ENCODE peak calls at places on chromosomes 7 and 10, in eight cellular contexts. J is activated CD4-positive, alpha-beta T cell treated with anti-CD3 and anti-CD28 coated beads, Interleukin-2, amount 50 U/mL, for 48 hours; K is cardiac muscle cell; O is adipocyte; I is AG04449; T is C1 segment of cervical spinal cord; S is NCI-H1436; N is stimulated activated CD8-positive, alpha-beta memory T cell treated with anti-CD3 and anti-CD28 coated beads, Interleukin-2, amount 100 ng/mL, for 48 hours. Q is an unnamed sample.

GRCh38 chr10:34280599-34281374 is 534.3 kb downstream of the PARD3 start:
- DNase-seq in S (no peak), I (peak), N (no peak), T (no peak), K (peak), O (peak), J (peak), Q (peak)

GRCh38 chr7:85682819-85683218 is 496.0 kb upstream of the SEMA3D start:
- DNase-seq in I (no peak), T (no peak), J (no peak), N (no peak), S (no peak), K (peak), O (peak), Q (peak)

GRCh38 chr7:100539436-100540006 is 518 bp downstream of the AGFG2 start:
- DNase-seq in O (no peak), T (no peak), N (no peak), J (peak), I (no peak), K (no peak), S (no peak), Q (no peak)

GRCh38 chr7:137962875-137963507 is 38.9 kb downstream of the CREB3L2 start:
- DNase-seq in K (no peak), J (no peak), N (no peak), T (no peak), I (no peak), S (no peak), O (no peak), Q (no peak)

GRCh38 chr10:1287493-1288480 is 231.6 kb downstream of the WDR37 start:
- DNase-seq in J (no peak), K (no peak), S (peak), N (no peak), T (no peak), I (no peak), O (no peak), Q (no peak)

GRCh38 chr7:34281260-34281659 is 375.9 kb downstream of the BMPER start:
- DNase-seq in T (no peak), S (no peak), J (no peak), K (no peak), I (no peak), O (no peak), N (no peak), Q (no peak)

GRCh38 chr7:5533821-5534367 is 110.3 kb upstream of the TNRC18 start:
- DNase-seq in K (no peak), O (no peak), N (no peak), T (no peak), I (no peak), S (no peak), J (no peak), Q (no peak)

GRCh38 chr10:99560277-99561126 is 27.8 kb downstream of the NKX2-3 start:
- DNase-seq in I (no peak), K (peak), T (peak), O (peak), N (peak), J (peak), S (peak), Q (peak)

GRCh38 chr10:1034758-1035157 is 9.1 kb upstream of the IDI2 start:
- DNase-seq in T (peak), N (no peak), S (no peak), K (no peak), O (no peak), J (no peak), I (no peak), Q (no peak)

GRCh38 chr10:17232276-17232987 is 4.4 kb downstream of the VIM start:
- DNase-seq in T (no peak), I (no peak), K (no peak), O (peak), J (no peak), N (no peak), S (no peak), Q (no peak)

GRCh38 chr10:80186364-80187012 is 18.8 kb downstream of the ANXA11 start:
- DNase-seq in S (no peak), K (no peak), J (peak), T (no peak), N (peak), O (no peak), I (no peak), Q (no peak)

GRCh38 chr7:24346716-24347115 is 62.7 kb downstream of the NPY start:
- DNase-seq in T (no peak), O (no peak), S (no peak), K (no peak), N (no peak), J (no peak), I (no peak), Q (no peak)

GRCh38 chr7:67518580-67518979 is 521.9 kb downstream of the TYW1 start:
- DNase-seq in K (no peak), S (no peak), J (no peak), O (no peak), T (no peak), N (no peak), I (no peak), Q (no peak)

GRCh38 chr10:6062101-6062771 is at the start of gene IL2RA:
- DNase-seq in N (no peak), S (no peak), K (no peak), J (peak), I (no peak), O (no peak), T (no peak), Q (no peak)

GRCh38 chr7:104971290-104972071 is 42.5 kb upstream of the KMT2E start:
- DNase-seq in O (peak), T (peak), I (no peak), J (no peak), K (peak), S (no peak), N (no peak), Q (peak)

GRCh38 chr10:67079126-67079525 is 153.3 kb downstream of the LRRTM3 start:
- DNase-seq in O (peak), S (no peak), J (no peak), I (no peak), N (no peak), T (no peak), K (no peak), Q (no peak)

GRCh38 chr7:93231264-93231663 is 902 bp upstream of the VPS50 start:
- DNase-seq in N (no peak), J (no peak), S (no peak), K (peak), O (no peak), T (no peak), I (no peak), Q (no peak)

GRCh38 chr10:62650411-62650810 is 154.1 kb upstream of the ADO start:
- DNase-seq in N (no peak), O (no peak), K (no peak), J (no peak), I (no peak), S (no peak), T (no peak), Q (peak)

GRCh38 chr10:104622598-104623209 is 18.4 kb upstream of the SORCS3 start:
- DNase-seq in K (no peak), N (no peak), S (peak), I (no peak), O (no peak), T (no peak), J (peak), Q (no peak)

GRCh38 chr10:69472142-69472541 is 20.9 kb downstream of the TSPAN15 start:
- DNase-seq in J (no peak), S (no peak), N (no peak), O (no peak), K (no peak), T (no peak), I (no peak), Q (no peak)

GRCh38 chr10:86410542-86411124 is 44.0 kb upstream of the GRID1 start:
- DNase-seq in T (no peak), S (no peak), J (no peak), I (peak), K (peak), O (peak), N (no peak), Q (peak)

Q was measured in GM03348.